ENCODE peak calls at places on chromosomes 6 and 20, in six cellular contexts. One of them, this sample, is unnamed.
A peak's percentile ranks its signal among the peaks of the same experiment; 100 is the strongest.

GRCh38 chr20:57317789-57318371 is 11.7 kb upstream of the SPO11 start:
- DNase-seq in sigmoid colon: no peak
- DNase-seq in stomach: no peak
- DNase-seq in HepG2: no peak
- DNase-seq in upper lobe of left lung: peak; percentile 22
- DNase-seq in H1: no peak
- DNase-seq in this sample: no peak

GRCh38 chr6:169851641-169852503 is 100.5 kb downstream of the ERMARD start:
- DNase-seq in sigmoid colon: no peak
- DNase-seq in stomach: peak; percentile 24
- DNase-seq in HepG2: no peak
- DNase-seq in upper lobe of left lung: peak; percentile 64
- DNase-seq in H1: no peak
- DNase-seq in this sample: no peak

GRCh38 chr6:12709116-12709515 is 7.5 kb upstream of the PHACTR1 start:
- DNase-seq in sigmoid colon: no peak
- DNase-seq in stomach: no peak
- DNase-seq in HepG2: no peak
- DNase-seq in upper lobe of left lung: no peak
- DNase-seq in H1: no peak
- DNase-seq in this sample: no peak

GRCh38 chr6:168562576-168563151 is 121.7 kb downstream of the SMOC2 start:
- DNase-seq in sigmoid colon: no peak
- DNase-seq in stomach: no peak
- DNase-seq in HepG2: no peak
- DNase-seq in upper lobe of left lung: peak; percentile 33
- DNase-seq in H1: no peak
- DNase-seq in this sample: no peak

GRCh38 chr6:16345449-16346330 is 107.3 kb downstream of the GMPR start:
- DNase-seq in sigmoid colon: peak; percentile 77
- DNase-seq in stomach: no peak
- DNase-seq in HepG2: peak; percentile 71
- DNase-seq in upper lobe of left lung: no peak
- DNase-seq in H1: no peak
- DNase-seq in this sample: no peak

GRCh38 chr6:113560908-113561307 is 296.2 kb upstream of the MARCKS start:
- DNase-seq in sigmoid colon: no peak
- DNase-seq in stomach: no peak
- DNase-seq in HepG2: no peak
- DNase-seq in upper lobe of left lung: no peak
- DNase-seq in H1: no peak
- DNase-seq in this sample: no peak

GRCh38 chr20:46117704-46118467 is at the start of gene CD40:
- DNase-seq in sigmoid colon: peak; percentile 95
- DNase-seq in stomach: peak; percentile 86
- DNase-seq in HepG2: peak; percentile 71
- DNase-seq in upper lobe of left lung: peak; percentile 93
- DNase-seq in H1: peak; percentile 51
- DNase-seq in this sample: peak; percentile 84

GRCh38 chr20:20010639-20011500 is 6.3 kb upstream of the NAA20 start:
- DNase-seq in sigmoid colon: no peak
- DNase-seq in stomach: no peak
- DNase-seq in HepG2: peak; percentile 91
- DNase-seq in upper lobe of left lung: no peak
- DNase-seq in H1: no peak
- DNase-seq in this sample: no peak

GRCh38 chr6:34161857-34162515 is 16.1 kb upstream of the GRM4 start:
- DNase-seq in sigmoid colon: peak; percentile 47
- DNase-seq in stomach: no peak
- DNase-seq in HepG2: no peak
- DNase-seq in upper lobe of left lung: no peak
- DNase-seq in H1: no peak
- DNase-seq in this sample: no peak

GRCh38 chr6:30544666-30545272 is 11.5 kb downstream of the GNL1 start:
- DNase-seq in sigmoid colon: no peak
- DNase-seq in stomach: no peak
- DNase-seq in HepG2: peak; percentile 55
- DNase-seq in upper lobe of left lung: no peak
- DNase-seq in H1: no peak
- DNase-seq in this sample: no peak

DNA sequence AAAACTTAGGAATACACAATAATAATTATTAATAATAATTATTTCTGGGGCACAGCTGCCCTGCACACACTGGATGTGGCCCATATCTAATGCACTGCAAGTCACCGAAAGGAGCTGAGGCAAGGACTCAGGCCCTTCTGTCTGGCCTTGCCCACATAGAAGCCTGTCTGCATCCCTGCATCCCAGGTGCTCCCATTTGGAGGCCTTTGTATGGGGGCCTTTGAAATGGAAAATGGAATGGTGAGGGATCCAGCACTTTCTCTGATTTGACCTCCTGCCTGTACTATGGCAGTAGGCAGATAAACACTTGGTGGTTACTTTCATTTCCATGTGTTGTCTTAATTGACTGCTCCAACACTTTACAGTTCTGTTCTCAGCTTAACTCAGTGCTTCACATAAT is 75.7 kb upstream of the PTCHD4 start:
- DNase-seq in sigmoid colon: no peak
- DNase-seq in stomach: no peak
- DNase-seq in HepG2: no peak
- DNase-seq in upper lobe of left lung: no peak
- DNase-seq in H1: no peak
- DNase-seq in this sample: no peak
- TF ChIP-seq EP300 in sigmoid colon: no peak
- TF ChIP-seq EP300 in stomach: no peak
- TF ChIP-seq EP300 in HepG2: no peak
- TF ChIP-seq EP300 in upper lobe of left lung: no peak
- TF ChIP-seq EP300 in H1: no peak
- TF ChIP-seq EP300 in this sample: no peak

GRCh38 chr20:54793270-54793992 is 318.0 kb downstream of the DOK5 start:
- DNase-seq in sigmoid colon: no peak
- DNase-seq in stomach: no peak
- DNase-seq in HepG2: no peak
- DNase-seq in upper lobe of left lung: peak; percentile 34
- DNase-seq in H1: no peak
- DNase-seq in this sample: peak; percentile 10
- H3K4me1 ChIP-seq in sigmoid colon: no peaks in the 10 kb centered on the region
- H3K4me1 ChIP-seq in stomach: no peaks in the 10 kb centered on the region
- H3K4me1 ChIP-seq in HepG2: no peaks in the 10 kb centered on the region
- H3K4me1 ChIP-seq in upper lobe of left lung: no peaks in the 10 kb centered on the region
- H3K4me1 ChIP-seq in H1: no peaks in the 10 kb centered on the region
- H3K4me1 ChIP-seq in this sample: no peaks in the 10 kb centered on the region

GRCh38 chr20:47343007-47343472 is 13.5 kb downstream of the ZMYND8 start:
- DNase-seq in sigmoid colon: no peak
- DNase-seq in stomach: no peak
- DNase-seq in HepG2: no peak
- DNase-seq in upper lobe of left lung: no peak
- DNase-seq in H1: no peak
- DNase-seq in this sample: no peak
- H3K36me3 ChIP-seq in sigmoid colon: no peaks in the 10 kb centered on the region
- H3K36me3 ChIP-seq in stomach: peaks cover 39% of the 10 kb centered on the region
- H3K36me3 ChIP-seq in HepG2: peaks cover 66% of the 10 kb centered on the region
- H3K36me3 ChIP-seq in upper lobe of left lung: peaks cover 6% of the 10 kb centered on the region
- H3K36me3 ChIP-seq in H1: no peaks in the 10 kb centered on the region
- H3K36me3 ChIP-seq in this sample: no peaks in the 10 kb centered on the region

DNA sequence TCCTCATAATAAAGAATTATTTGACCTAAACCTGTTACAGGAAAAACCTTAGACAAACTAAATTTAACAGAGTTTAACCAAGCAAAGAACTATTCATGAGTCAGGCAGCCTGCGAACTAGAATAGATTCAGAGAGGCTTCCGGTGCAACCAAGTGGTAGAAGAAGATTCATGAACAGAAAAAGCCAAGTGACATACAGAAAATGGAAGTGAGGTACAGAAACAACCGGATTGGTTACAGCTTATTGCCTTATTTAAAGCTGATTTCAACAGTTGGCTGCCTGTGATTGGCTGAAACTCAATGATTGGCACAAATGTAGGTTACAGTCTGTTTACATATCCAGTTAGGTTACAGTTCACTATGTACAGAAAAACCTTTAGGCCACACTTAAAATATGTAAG is 10.1 kb downstream of the PPP1R3G start:
- DNase-seq in sigmoid colon: no peak
- DNase-seq in stomach: no peak
- DNase-seq in HepG2: no peak
- DNase-seq in upper lobe of left lung: no peak
- DNase-seq in H1: no peak
- DNase-seq in this sample: no peak
- TF ChIP-seq EP300 in sigmoid colon: no peak
- TF ChIP-seq EP300 in stomach: no peak
- TF ChIP-seq EP300 in HepG2: no peak
- TF ChIP-seq EP300 in upper lobe of left lung: no peak
- TF ChIP-seq EP300 in H1: no peak
- TF ChIP-seq EP300 in this sample: no peak

GRCh38 chr20:35947489-35947888 is 6.8 kb downstream of the SCAND1 start:
- DNase-seq in sigmoid colon: no peak
- DNase-seq in stomach: no peak
- DNase-seq in HepG2: peak; percentile 69
- DNase-seq in upper lobe of left lung: no peak
- DNase-seq in H1: peak; percentile 60
- DNase-seq in this sample: no peak

GRCh38 chr20:35944189-35944588 is 10.1 kb downstream of the SCAND1 start:
- DNase-seq in sigmoid colon: no peak
- DNase-seq in stomach: no peak
- DNase-seq in HepG2: no peak
- DNase-seq in upper lobe of left lung: no peak
- DNase-seq in H1: no peak
- DNase-seq in this sample: no peak

GRCh38 chr20:35939264-35939663 is 15.0 kb downstream of the SCAND1 start:
- DNase-seq in sigmoid colon: no peak
- DNase-seq in stomach: no peak
- DNase-seq in HepG2: no peak
- DNase-seq in upper lobe of left lung: no peak
- DNase-seq in H1: no peak
- DNase-seq in this sample: no peak

GRCh38 chr20:35942243-35942642 is 12.1 kb downstream of the SCAND1 start:
- DNase-seq in sigmoid colon: no peak
- DNase-seq in stomach: no peak
- DNase-seq in HepG2: no peak
- DNase-seq in upper lobe of left lung: no peak
- DNase-seq in H1: no peak
- DNase-seq in this sample: no peak

DNA sequence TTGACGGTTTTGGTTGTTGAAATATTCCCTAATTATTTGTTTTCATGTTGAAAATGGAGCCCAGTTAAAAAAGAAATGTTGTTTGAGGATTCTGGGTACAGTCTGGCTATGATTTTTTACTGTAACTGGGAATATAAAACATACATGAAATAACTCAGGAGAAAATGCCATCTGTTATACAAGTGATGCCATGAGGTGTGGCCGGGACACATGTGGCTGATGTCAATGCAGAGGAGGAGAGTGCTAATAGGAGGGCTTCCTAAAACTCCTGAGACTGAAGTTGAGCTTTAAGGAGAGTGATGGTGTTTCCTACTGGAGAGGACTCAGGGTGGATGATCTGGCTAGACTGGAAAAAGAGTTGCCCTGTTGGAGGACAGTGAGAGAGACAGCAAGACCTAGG is 12.7 kb downstream of the SCAND1 start:
- DNase-seq in sigmoid colon: no peak
- DNase-seq in stomach: no peak
- DNase-seq in HepG2: no peak
- DNase-seq in upper lobe of left lung: no peak
- DNase-seq in H1: no peak
- DNase-seq in this sample: no peak
- H3K4me1 ChIP-seq in sigmoid colon: no peaks in the 10 kb centered on the region
- H3K4me1 ChIP-seq in stomach: no peaks in the 10 kb centered on the region
- H3K4me1 ChIP-seq in HepG2: no peaks in the 10 kb centered on the region
- H3K4me1 ChIP-seq in upper lobe of left lung: no peaks in the 10 kb centered on the region
- H3K4me1 ChIP-seq in H1: peaks cover 2% of the 10 kb centered on the region
- H3K4me1 ChIP-seq in this sample: no peaks in the 10 kb centered on the region

DNA sequence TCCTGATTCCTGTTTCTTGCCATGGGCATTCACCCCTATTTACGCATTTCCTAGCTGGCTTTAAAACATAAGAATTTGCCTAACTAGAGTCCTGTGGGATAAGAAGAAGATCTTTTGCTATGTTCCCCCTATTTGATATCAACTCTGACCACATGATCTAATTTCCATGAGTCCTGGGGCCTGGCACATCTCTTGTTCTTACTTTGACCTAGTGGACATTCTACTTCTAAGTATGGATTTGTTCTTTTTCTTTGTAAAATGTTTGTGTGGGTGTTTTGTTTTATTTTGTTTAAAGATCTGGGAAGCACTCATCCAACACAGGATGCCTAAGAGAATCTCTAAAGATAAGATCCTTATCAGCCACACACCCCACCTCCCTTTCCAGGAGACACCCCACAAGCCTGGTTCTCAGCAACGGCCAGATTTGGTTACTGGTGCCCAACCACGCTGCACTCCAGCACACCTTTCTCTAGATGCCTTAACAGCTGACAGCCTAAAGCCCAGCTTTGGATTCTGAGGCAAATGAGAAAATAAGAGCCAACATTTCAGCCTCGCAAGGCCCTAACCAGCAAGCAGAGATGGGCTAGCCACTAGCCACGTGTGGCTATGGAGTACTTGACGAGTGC is 74.7 kb downstream of the SLC23A2 start:
- DNase-seq in sigmoid colon: no peak
- DNase-seq in stomach: no peak
- DNase-seq in HepG2: no peak
- DNase-seq in upper lobe of left lung: no peak
- DNase-seq in H1: no peak
- DNase-seq in this sample: no peak
- H3K36me3 ChIP-seq in sigmoid colon: no peaks in the 10 kb centered on the region
- H3K36me3 ChIP-seq in stomach: peaks cover 14% of the 10 kb centered on the region
- H3K36me3 ChIP-seq in HepG2: peaks cover 71% of the 10 kb centered on the region
- H3K36me3 ChIP-seq in upper lobe of left lung: peaks cover 11% of the 10 kb centered on the region
- H3K36me3 ChIP-seq in H1: no peaks in the 10 kb centered on the region
- H3K36me3 ChIP-seq in this sample: peaks cover 7% of the 10 kb centered on the region

GRCh38 chr6:10694302-10695085 is at the start of the genes C6orf52 and PAK1IP1:
- DNase-seq in sigmoid colon: peak; percentile 97
- DNase-seq in stomach: peak; percentile 93
- DNase-seq in HepG2: peak; percentile 94
- DNase-seq in upper lobe of left lung: peak; percentile 91
- DNase-seq in H1: peak; percentile 73
- DNase-seq in this sample: peak; percentile 85
- TF ChIP-seq EP300 in sigmoid colon: peak; percentile 6
- TF ChIP-seq EP300 in stomach: no peak
- TF ChIP-seq EP300 in HepG2: peak; percentile 54
- TF ChIP-seq EP300 in upper lobe of left lung: no peak
- TF ChIP-seq EP300 in H1: peak; percentile 52
- TF ChIP-seq EP300 in this sample: peak; percentile 90